ENCODE peak calls at places on chromosome 2, in ten cellular contexts. R is heart left ventricle; Y is right cardiac atrium; X is substantia nigra; C is heart right ventricle; P is MM.1S; Q is left lung; L is testis; E is AG04450; V is CD4-positive, alpha-beta T cell. D is an unnamed sample.

GRCh38 chr2:205984381-205984780 is 101.6 kb downstream of the INO80D start:
- DNase-seq in R (no peak), Y (no peak), X (no peak), C (no peak), P (peak; percentile 92), Q (no peak), L (no peak), E (no peak), V (no peak), D (no peak)

GRCh38 chr2:166335284-166335683 is 40.5 kb downstream of the SCN9A start:
- DNase-seq in R (no peak), Y (no peak), X (no peak), C (no peak), P (no peak), Q (no peak), L (no peak), E (no peak), V (no peak), D (no peak)

GRCh38 chr2:69741281-69742169 is at the start of gene ANXA4:
- DNase-seq in R (peak; percentile 85), Y (peak; percentile 83), X (peak; percentile 37), C (peak; percentile 83), P (peak; percentile 60), Q (peak; percentile 93), L (peak; percentile 90), E (peak; percentile 45), V (peak; percentile 26), D (peak; percentile 95)

GRCh38 chr2:212727751-212728150 is 189.1 kb upstream of the ERBB4 start:
- DNase-seq in R (no peak), Y (no peak), X (no peak), C (no peak), P (peak; percentile 69), Q (no peak), L (no peak), E (no peak), V (no peak), D (no peak)

GRCh38 chr2:165868211-165868610 is 74.2 kb upstream of the GALNT3 start:
- DNase-seq in R (no peak), Y (no peak), X (no peak), C (no peak), P (no peak), Q (no peak), L (no peak), E (no peak), V (no peak), D (no peak)

GRCh38 chr2:79512442-79513401 is at the start of gene CTNNA2:
- DNase-seq in R (peak; percentile 33), Y (peak; percentile 16), X (peak; percentile 69), C (peak; percentile 3), P (peak; percentile 91), Q (no peak), L (peak; percentile 79), E (no peak), V (no peak), D (peak; percentile 75)

GRCh38 chr2:173760553-173760952 is 204.6 kb downstream of the SP3 start:
- DNase-seq in R (no peak), Y (no peak), X (no peak), C (no peak), P (no peak), Q (no peak), L (no peak), E (no peak), V (no peak), D (no peak)

GRCh38 chr2:207960911-207961310 is 64.4 kb downstream of the PLEKHM3 start:
- DNase-seq in R (no peak), Y (no peak), X (no peak), C (no peak), P (no peak), Q (no peak), L (no peak), E (no peak), V (no peak), D (no peak)

GRCh38 chr2:105836840-105837692 is 92.4 kb downstream of the NCK2 start:
- DNase-seq in R (no peak), Y (no peak), X (no peak), C (no peak), P (no peak), Q (no peak), L (no peak), E (no peak), V (no peak), D (no peak)

GRCh38 chr2:98702896-98703620 is 27.9 kb downstream of the MGAT4A start:
- DNase-seq in R (no peak), Y (no peak), X (no peak), C (no peak), P (no peak), Q (no peak), L (no peak), E (no peak), V (no peak), D (no peak)

GRCh38 chr2:120059483-120059882 is 46.6 kb downstream of the EPB41L5 start:
- DNase-seq in R (no peak), Y (no peak), X (no peak), C (no peak), P (no peak), Q (no peak), L (no peak), E (no peak), V (no peak), D (no peak)

GRCh38 chr2:232672581-232672980 is 24.6 kb upstream of the GIGYF2 start:
- DNase-seq in R (no peak), Y (no peak), X (no peak), C (no peak), P (no peak), Q (no peak), L (no peak), E (no peak), V (no peak), D (no peak)

GRCh38 chr2:6526093-6526824 is 339.4 kb downstream of the CMPK2 start:
- DNase-seq in R (no peak), Y (no peak), X (no peak), C (no peak), P (peak; percentile 19), Q (no peak), L (no peak), E (no peak), V (no peak), D (no peak)

GRCh38 chr2:42141687-42142475 is 27.3 kb upstream of the EML4 start:
- DNase-seq in R (peak; percentile 79), Y (peak; percentile 73), X (no peak), C (peak; percentile 88), P (no peak), Q (peak; percentile 79), L (peak; percentile 25), E (peak; percentile 77), V (no peak), D (peak; percentile 80)

GRCh38 chr2:178298785-178299212 is 104.5 kb downstream of the OSBPL6 start:
- DNase-seq in R (no peak), Y (no peak), X (no peak), C (no peak), P (no peak), Q (no peak), L (no peak), E (no peak), V (no peak), D (no peak)

GRCh38 chr2:237154050-237154638 is 68.5 kb downstream of the COPS8 start:
- DNase-seq in R (no peak), Y (no peak), X (no peak), C (no peak), P (peak; percentile 79), Q (no peak), L (peak; percentile 53), E (peak; percentile 53), V (peak; percentile 17), D (no peak)

DNA sequence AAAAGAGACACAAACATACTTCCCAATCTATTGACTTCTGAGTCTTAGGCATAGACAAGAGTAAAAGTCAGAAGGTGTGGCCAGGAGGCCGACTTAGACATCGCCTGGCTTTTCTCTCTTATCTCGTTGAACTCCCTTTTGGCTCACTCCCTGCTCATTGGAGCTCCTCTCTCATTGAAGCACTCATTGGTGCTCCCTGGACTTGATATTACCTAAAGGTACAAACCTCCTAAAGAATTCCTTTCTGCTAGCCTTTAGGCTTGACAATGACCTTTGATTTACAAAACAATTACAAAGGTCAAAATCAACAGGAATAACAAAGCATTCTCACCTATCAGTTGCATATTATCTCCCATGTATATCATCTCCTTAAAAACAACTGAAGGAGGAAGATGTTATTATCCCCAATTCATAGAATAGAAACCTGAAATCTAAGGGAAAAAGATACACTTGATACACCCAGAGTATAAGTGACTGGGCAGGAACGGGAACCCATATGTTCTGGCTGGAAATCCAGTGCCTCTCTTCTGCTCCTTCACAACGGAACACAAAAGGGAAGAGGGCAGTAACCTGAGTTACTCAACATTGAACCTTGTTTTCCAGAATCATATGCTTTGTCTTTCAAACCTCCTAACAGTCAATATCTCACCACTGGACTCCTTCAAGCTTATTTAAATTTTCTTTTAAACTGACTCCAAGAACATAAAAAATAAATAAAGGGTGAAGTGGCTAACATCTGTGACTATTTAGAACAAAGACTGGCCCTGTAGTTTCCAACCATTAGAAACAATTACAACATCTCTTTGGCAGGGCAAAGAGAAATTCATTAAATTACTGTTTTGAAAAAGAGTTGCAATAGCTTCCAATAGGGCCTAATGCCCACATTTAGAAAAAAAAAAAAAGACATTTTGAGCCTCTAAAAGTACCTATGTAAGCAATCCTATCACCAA is 1247.9 kb downstream of the LRP1B start:
- DNase-seq in R (no peak), Y (no peak), X (no peak), C (no peak), P (no peak), Q (no peak), L (no peak), E (no peak), V (no peak), D (no peak)
- H3K27ac ChIP-seq in R (no peak overlapping the region), Y (no peak overlapping the region), X (no peak overlapping the region), C (no peak overlapping the region), P (no peak overlapping the region), Q (no peak overlapping the region), L (no peak overlapping the region), E (peak overlapping the region; percentile 3), V (no peak overlapping the region), D (no peak overlapping the region)

GRCh38 chr2:11662882-11663281 is 7.1 kb downstream of the NTSR2 start:
- DNase-seq in R (no peak), Y (no peak), X (no peak), C (no peak), P (no peak), Q (no peak), L (no peak), E (no peak), V (no peak), D (no peak)
- H3K27ac ChIP-seq in R (no peak overlapping the region), Y (no peak overlapping the region), X (no peak overlapping the region), C (no peak overlapping the region), P (no peak overlapping the region), Q (no peak overlapping the region), L (no peak overlapping the region), E (no peak overlapping the region), V (no peak overlapping the region), D (no peak overlapping the region)

GRCh38 chr2:138010890-138011289 is 46.6 kb downstream of the HNMT start:
- DNase-seq in R (no peak), Y (no peak), X (no peak), C (no peak), P (no peak), Q (no peak), L (no peak), E (no peak), V (no peak), D (no peak)
- H3K27ac ChIP-seq in R (no peak overlapping the region), Y (no peak overlapping the region), X (no peak overlapping the region), C (no peak overlapping the region), P (no peak overlapping the region), Q (no peak overlapping the region), L (no peak overlapping the region), E (no peak overlapping the region), V (no peak overlapping the region), D (no peak overlapping the region)

DNA sequence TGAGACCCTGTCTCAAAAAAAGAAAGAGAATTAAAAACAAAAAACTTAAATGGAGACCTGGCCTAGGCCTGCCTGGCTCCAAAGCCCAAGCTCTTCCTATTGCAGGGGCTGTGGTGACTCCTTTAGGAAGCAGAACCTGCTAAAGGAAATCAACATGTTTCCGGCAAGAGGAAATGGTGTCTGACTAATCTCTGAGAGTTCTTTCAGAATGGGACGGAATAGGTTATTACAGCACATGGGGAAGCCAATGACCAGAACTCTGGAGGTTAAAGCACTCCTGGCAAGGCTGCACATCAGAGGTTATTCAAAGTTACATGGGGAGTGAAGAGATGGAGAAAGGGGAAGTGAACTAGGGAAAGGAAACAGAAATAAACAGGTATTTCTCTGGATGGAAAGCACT is 21.4 kb downstream of the KIF3C start:
- DNase-seq in R (no peak), Y (no peak), X (no peak), C (peak; percentile 49), P (no peak), Q (no peak), L (no peak), E (no peak), V (no peak), D (peak; percentile 10)
- H3K27ac ChIP-seq in R (no peak overlapping the region), Y (no peak overlapping the region), X (no peak overlapping the region), C (peak overlapping the region; percentile 37), P (no peak overlapping the region), Q (no peak overlapping the region), L (no peak overlapping the region), E (no peak overlapping the region), V (no peak overlapping the region), D (no peak overlapping the region)

D was measured in kidney.